ENCODE peak calls at places on chromosomes 2 and 18, in nine cellular contexts. Z, K, O, Q, X, T, P, E and A are unnamed samples.

GRCh38 chr2:32231959-32232358 is 32.7 kb downstream of the NLRC4 start:
- DNase-seq in Z (no peak), K (no peak), O (no peak), Q (no peak), X (no peak), T (no peak), P (no peak), E (no peak), A (no peak)

GRCh38 chr2:229282758-229283546 is 11.9 kb upstream of the PID1 start:
- DNase-seq in Z (peak), K (peak), O (no peak), Q (peak), X (no peak), T (peak), P (no peak), E (peak), A (no peak)

GRCh38 chr2:180663016-180663471 is 317.4 kb upstream of the UBE2E3 start:
- DNase-seq in Z (no peak), K (no peak), O (no peak), Q (no peak), X (no peak), T (no peak), P (no peak), E (no peak), A (no peak)

GRCh38 chr2:152718909-152719645 is 657 bp downstream of the ARL6IP6 start:
- DNase-seq in Z (peak), K (no peak), O (no peak), Q (no peak), X (no peak), T (peak), P (peak), E (no peak), A (no peak)

GRCh38 chr2:1363367-1363766 is 49.9 kb upstream of the TPO start:
- DNase-seq in Z (no peak), K (no peak), O (no peak), Q (no peak), X (no peak), T (no peak), P (no peak), E (no peak), A (no peak)

GRCh38 chr2:100262043-100262442 is 60.3 kb downstream of the LONRF2 start:
- DNase-seq in Z (peak), K (no peak), O (no peak), Q (no peak), X (no peak), T (no peak), P (no peak), E (no peak), A (no peak)

GRCh38 chr2:43851026-43851980 is 12.5 kb downstream of the ABCG8 start:
- DNase-seq in Z (no peak), K (no peak), O (no peak), Q (no peak), X (no peak), T (no peak), P (peak), E (no peak), A (peak)

GRCh38 chr2:62382757-62383156 is 123.2 kb downstream of the TMEM17 start:
- DNase-seq in Z (no peak), K (peak), O (no peak), Q (no peak), X (no peak), T (no peak), P (no peak), E (no peak), A (no peak)

GRCh38 chr2:238166391-238167343 is 7.9 kb downstream of the ERFE start:
- DNase-seq in Z (no peak), K (no peak), O (no peak), Q (no peak), X (no peak), T (no peak), P (no peak), E (no peak), A (no peak)

GRCh38 chr2:109238580-109238979 is 109.6 kb downstream of the SH3RF3 start:
- DNase-seq in Z (peak), K (peak), O (peak), Q (peak), X (peak), T (peak), P (peak), E (no peak), A (no peak)

GRCh38 chr2:46657042-46657504 is 177.7 kb downstream of the TMEM247 start:
- DNase-seq in Z (peak), K (peak), O (no peak), Q (peak), X (no peak), T (peak), P (peak), E (no peak), A (no peak)

GRCh38 chr2:55391155-55391554 is 28.5 kb downstream of the CCDC88A start:
- DNase-seq in Z (no peak), K (no peak), O (no peak), Q (no peak), X (no peak), T (no peak), P (no peak), E (no peak), A (no peak)

GRCh38 chr2:150681120-150681796 is 193.8 kb upstream of the RND3 start:
- DNase-seq in Z (no peak), K (peak), O (no peak), Q (no peak), X (no peak), T (no peak), P (no peak), E (no peak), A (no peak)

GRCh38 chr2:111202266-111203040 is 81.7 kb downstream of the BCL2L11 start:
- DNase-seq in Z (no peak), K (peak), O (no peak), Q (no peak), X (no peak), T (no peak), P (no peak), E (peak), A (no peak)

GRCh38 chr2:177598321-177598922 is 205.8 kb downstream of the AGPS start:
- DNase-seq in Z (no peak), K (peak), O (no peak), Q (peak), X (no peak), T (peak), P (no peak), E (peak), A (no peak)

GRCh38 chr2:230866704-230867561 is 2.2 kb downstream of the ITM2C start:
- DNase-seq in Z (no peak), K (peak), O (no peak), Q (no peak), X (no peak), T (no peak), P (no peak), E (no peak), A (no peak)

GRCh38 chr18:63604791-63605567 is 17.8 kb downstream of the SERPINB13 start:
- DNase-seq in Z (no peak), K (peak), O (no peak), Q (no peak), X (no peak), T (no peak), P (no peak), E (no peak), A (no peak)

GRCh38 chr18:47893047-47893446 is 37.4 kb downstream of the SMAD2 start:
- DNase-seq in Z (no peak), K (no peak), O (no peak), Q (no peak), X (no peak), T (no peak), P (no peak), E (no peak), A (no peak)

GRCh38 chr2:221385716-221386115 is 186.4 kb downstream of the EPHA4 start:
- DNase-seq in Z (no peak), K (no peak), O (no peak), Q (no peak), X (no peak), T (no peak), P (no peak), E (no peak), A (no peak)

GRCh38 chr18:55324166-55324565 is 263.8 kb downstream of the TCF4 start:
- DNase-seq in Z (no peak), K (no peak), O (no peak), Q (no peak), X (no peak), T (no peak), P (no peak), E (no peak), A (no peak)

GRCh38 chr2:146228659-146229058 is 1616.2 kb upstream of the ACVR2A start:
- DNase-seq in Z (no peak), K (no peak), O (no peak), Q (no peak), X (no peak), T (no peak), P (no peak), E (no peak), A (no peak)

GRCh38 chr2:134160793-134161504 is 92.9 kb upstream of the MGAT5 start:
- DNase-seq in Z (no peak), K (peak), O (peak), Q (no peak), X (no peak), T (no peak), P (no peak), E (no peak), A (no peak)

GRCh38 chr2:233247744-233248143 is 3.7 kb upstream of the ATG16L1 start:
- DNase-seq in Z (peak), K (peak), O (no peak), Q (no peak), X (no peak), T (no peak), P (no peak), E (no peak), A (no peak)

GRCh38 chr18:22999212-22999611 is 66.1 kb downstream of the RBBP8 start:
- DNase-seq in Z (no peak), K (peak), O (no peak), Q (no peak), X (no peak), T (no peak), P (no peak), E (peak), A (no peak)

GRCh38 chr2:20224191-20224715 is 677 bp downstream of the SDC1 start:
- DNase-seq in Z (no peak), K (no peak), O (no peak), Q (no peak), X (no peak), T (no peak), P (no peak), E (no peak), A (no peak)

GRCh38 chr18:59697236-59697932 is at the start of gene CCBE1:
- DNase-seq in Z (peak), K (peak), O (peak), Q (peak), X (peak), T (peak), P (peak), E (no peak), A (peak)

GRCh38 chr2:215657844-215658243 is 222.0 kb upstream of the FN1 start:
- DNase-seq in Z (no peak), K (peak), O (no peak), Q (peak), X (no peak), T (no peak), P (no peak), E (peak), A (no peak)

GRCh38 chr18:27839141-27839540 is 337.8 kb downstream of the CDH2 start:
- DNase-seq in Z (no peak), K (peak), O (no peak), Q (no peak), X (no peak), T (no peak), P (no peak), E (peak), A (no peak)

GRCh38 chr2:100748673-100749072 is 71.3 kb upstream of the NPAS2 start:
- DNase-seq in Z (no peak), K (no peak), O (no peak), Q (no peak), X (no peak), T (no peak), P (no peak), E (no peak), A (no peak)

GRCh38 chr2:106085441-106085911 is 108.6 kb downstream of the UXS1 start:
- DNase-seq in Z (peak), K (peak), O (no peak), Q (no peak), X (no peak), T (no peak), P (peak), E (no peak), A (no peak)

GRCh38 chr18:9809686-9810085 is 76.1 kb upstream of the TXNDC2 start:
- DNase-seq in Z (no peak), K (no peak), O (no peak), Q (no peak), X (no peak), T (no peak), P (no peak), E (no peak), A (no peak)

GRCh38 chr2:160666019-160666676 is 172.5 kb upstream of the RBMS1 start:
- DNase-seq in Z (no peak), K (peak), O (no peak), Q (peak), X (no peak), T (no peak), P (peak), E (peak), A (no peak)

GRCh38 chr18:3454365-3455089 is 4.6 kb downstream of the TGIF1 start:
- DNase-seq in Z (no peak), K (peak), O (no peak), Q (peak), X (peak), T (no peak), P (peak), E (peak), A (no peak)

GRCh38 chr18:6782861-6783260 is 53.3 kb downstream of the ARHGAP28 start:
- DNase-seq in Z (no peak), K (no peak), O (no peak), Q (no peak), X (no peak), T (no peak), P (no peak), E (no peak), A (no peak)

GRCh38 chr2:44974064-44974715 is 32.7 kb downstream of the SIX3 start:
- DNase-seq in Z (no peak), K (peak), O (no peak), Q (no peak), X (no peak), T (no peak), P (no peak), E (no peak), A (no peak)

DNA sequence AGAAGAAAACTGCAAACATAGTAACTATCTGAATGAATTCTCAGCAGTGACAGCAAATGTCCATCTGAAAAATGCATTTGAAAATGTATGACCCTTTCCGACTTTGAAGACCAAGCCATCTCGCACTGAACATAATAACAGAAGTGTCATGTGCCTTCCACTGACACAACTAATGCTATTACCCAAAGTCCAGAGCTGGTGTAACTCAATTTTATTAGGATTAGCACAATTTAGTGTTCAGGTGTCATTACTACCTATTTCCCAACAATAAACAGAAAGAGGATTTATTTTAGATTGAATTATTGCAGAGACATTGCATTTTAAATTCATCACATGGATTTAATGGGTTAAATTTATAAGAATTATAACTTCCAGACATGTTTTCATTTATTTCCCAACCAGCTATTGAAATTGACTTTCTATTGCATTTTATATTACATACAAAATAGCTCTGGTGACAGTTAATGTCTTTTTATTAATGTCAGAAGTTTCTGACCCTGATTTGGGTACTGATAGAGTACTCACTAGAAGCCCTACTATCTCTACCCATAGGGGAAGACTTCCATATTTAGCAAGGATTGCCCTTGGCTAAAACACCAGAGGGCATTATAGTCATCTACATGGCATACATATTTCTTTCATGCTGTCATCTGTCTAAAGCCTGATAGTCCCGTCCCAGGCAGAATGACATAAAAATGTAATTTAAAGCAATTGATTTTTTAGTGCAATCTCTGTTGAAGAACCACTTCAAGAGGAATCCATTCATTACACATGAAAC is 7.0 kb upstream of the STK39 start:
- DNase-seq in Z (no peak), K (peak), O (no peak), Q (no peak), X (no peak), T (no peak), P (no peak), E (no peak), A (no peak)
- TF ChIP-seq CTCF in Z (no peak), K (peak), O (no peak), Q (no peak), X (no peak), T (no peak), P (no peak), E (no peak), A (no peak)

DNA sequence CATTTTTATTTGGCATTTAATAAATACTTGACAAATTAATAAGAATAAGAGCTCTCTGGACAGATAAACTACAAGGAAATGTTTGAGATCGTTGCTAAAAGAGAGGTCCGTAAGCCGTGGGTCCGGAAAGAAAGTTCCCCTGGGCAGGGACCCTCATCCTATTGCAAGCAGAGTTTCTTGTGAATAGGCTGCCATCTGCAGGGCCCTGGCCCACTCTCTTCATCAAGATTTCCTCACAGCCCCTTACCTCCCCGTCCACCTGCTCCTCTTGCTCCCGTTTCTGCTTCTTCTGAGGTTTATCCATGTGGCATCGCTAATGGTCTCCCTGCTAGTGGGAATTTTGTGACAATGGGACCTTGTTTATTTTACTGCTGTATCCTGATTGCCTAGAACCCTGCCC is 30.1 kb upstream of the MC5R start:
- DNase-seq in Z (no peak), K (no peak), O (no peak), Q (no peak), X (no peak), T (no peak), P (no peak), E (no peak), A (no peak)
- TF ChIP-seq CTCF in Z (no peak), K (no peak), O (no peak), Q (no peak), X (no peak), T (no peak), P (no peak), E (no peak), A (no peak)

DNA sequence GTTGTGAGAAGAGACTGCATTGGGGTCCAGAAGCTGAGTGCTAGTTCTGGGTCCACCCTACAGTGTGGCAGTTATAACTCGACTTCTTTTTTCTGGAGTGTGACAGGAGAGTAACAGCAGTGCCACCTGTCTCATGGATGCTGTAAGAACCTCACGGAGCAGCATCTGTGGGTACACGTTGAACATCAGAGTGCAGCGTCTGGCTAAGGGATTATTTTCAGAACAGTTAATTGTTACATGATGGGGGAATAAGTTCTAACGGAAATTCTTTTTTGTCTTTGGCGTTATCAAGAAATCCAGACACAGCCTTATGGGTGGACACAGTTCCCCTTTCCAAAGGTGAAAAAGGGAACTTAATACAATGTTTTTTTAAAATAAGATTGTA is 28.3 kb upstream of the TOGARAM2 start:
- DNase-seq in Z (no peak), K (no peak), O (no peak), Q (no peak), X (no peak), T (no peak), P (no peak), E (no peak), A (no peak)
- TF ChIP-seq CTCF in Z (no peak), K (no peak), O (no peak), Q (no peak), X (no peak), T (no peak), P (peak), E (peak), A (no peak)

GRCh38 chr2:86225581-86225980 is 26.3 kb downstream of the MRPL35 start:
- DNase-seq in Z (no peak), K (no peak), O (no peak), Q (peak), X (no peak), T (peak), P (peak), E (no peak), A (no peak)
- TF ChIP-seq CTCF in Z (no peak), K (no peak), O (no peak), Q (no peak), X (no peak), T (no peak), P (peak), E (no peak), A (no peak)